ENCODE peak calls at places on chromosomes 4 and X, in four cellular contexts. One of them, this sample, is unnamed. For H3K27me3, the result is how much of the 10 kb centered on the place peaks cover.

GRCh38 chr4:7134737-7135388 is 57.5 kb upstream of the SORCS2 start:
- DNase-seq in heart left ventricle: peak
- DNase-seq in tibial nerve: peak
- DNase-seq in transverse colon: peak
- DNase-seq in this sample: no peak

GRCh38 chrX:16222123-16222522 is 54.8 kb downstream of the MAGEB17 start:
- DNase-seq in tibial nerve: no peak
- DNase-seq in heart left ventricle: no peak
- DNase-seq in transverse colon: no peak
- DNase-seq in this sample: no peak

GRCh38 chrX:56366901-56367300 is 134.7 kb downstream of the KLF8 start:
- DNase-seq in transverse colon: peak
- DNase-seq in tibial nerve: no peak
- DNase-seq in heart left ventricle: no peak
- DNase-seq in this sample: no peak

GRCh38 chr4:10577018-10577417 is 107.5 kb downstream of the CLNK start:
- DNase-seq in transverse colon: no peak
- DNase-seq in tibial nerve: no peak
- DNase-seq in heart left ventricle: no peak
- DNase-seq in this sample: no peak

GRCh38 chrX:10884246-10884645 is 226.9 kb upstream of the HCCS start:
- DNase-seq in heart left ventricle: no peak
- DNase-seq in transverse colon: no peak
- DNase-seq in tibial nerve: no peak
- DNase-seq in this sample: no peak

GRCh38 chrX:28649541-28649940 is 62.3 kb downstream of the IL1RAPL1 start:
- DNase-seq in transverse colon: no peak
- DNase-seq in tibial nerve: no peak
- DNase-seq in heart left ventricle: no peak
- DNase-seq in this sample: no peak

GRCh38 chr4:77586953-77587383 is 18.7 kb upstream of the CXCL13 start:
- DNase-seq in transverse colon: peak
- DNase-seq in heart left ventricle: no peak
- DNase-seq in tibial nerve: no peak
- DNase-seq in this sample: peak

GRCh38 chr4:83631066-83631465 is 95.2 kb downstream of the GPAT3 start:
- DNase-seq in transverse colon: no peak
- DNase-seq in tibial nerve: no peak
- DNase-seq in heart left ventricle: no peak
- DNase-seq in this sample: no peak

GRCh38 chr4:40564815-40565505 is 64.7 kb downstream of the RBM47 start:
- DNase-seq in tibial nerve: no peak
- DNase-seq in transverse colon: no peak
- DNase-seq in heart left ventricle: no peak
- DNase-seq in this sample: no peak

GRCh38 chr4:127533028-127533700 is 99.6 kb upstream of the INTU start:
- DNase-seq in heart left ventricle: peak
- DNase-seq in transverse colon: peak
- DNase-seq in tibial nerve: peak
- DNase-seq in this sample: no peak

GRCh38 chr4:62510228-62510627 is 1310.1 kb downstream of the ADGRL3 start:
- DNase-seq in heart left ventricle: no peak
- DNase-seq in transverse colon: no peak
- DNase-seq in tibial nerve: no peak
- DNase-seq in this sample: no peak

GRCh38 chrX:65723706-65724105 is 56.3 kb downstream of the MSN start:
- DNase-seq in heart left ventricle: no peak
- DNase-seq in transverse colon: no peak
- DNase-seq in tibial nerve: no peak
- DNase-seq in this sample: no peak

GRCh38 chr4:114494257-114494803 is 104.3 kb upstream of the UGT8 start:
- DNase-seq in heart left ventricle: no peak
- DNase-seq in tibial nerve: no peak
- DNase-seq in transverse colon: no peak
- DNase-seq in this sample: no peak

GRCh38 chrX:44143061-44143602 is 169.9 kb upstream of the NDP start:
- DNase-seq in tibial nerve: no peak
- DNase-seq in heart left ventricle: no peak
- DNase-seq in transverse colon: no peak
- DNase-seq in this sample: no peak

GRCh38 chrX:54786972-54787371 is 11.1 kb downstream of the ITIH6 start:
- DNase-seq in transverse colon: peak
- DNase-seq in tibial nerve: no peak
- DNase-seq in heart left ventricle: no peak
- DNase-seq in this sample: no peak

GRCh38 chr4:173917255-173917960 is 366.1 kb downstream of the FBXO8 start:
- DNase-seq in transverse colon: no peak
- DNase-seq in heart left ventricle: no peak
- DNase-seq in tibial nerve: no peak
- DNase-seq in this sample: no peak

GRCh38 chr4:124415206-124415605 is 297.3 kb downstream of the ANKRD50 start:
- DNase-seq in heart left ventricle: no peak
- DNase-seq in transverse colon: no peak
- DNase-seq in tibial nerve: no peak
- DNase-seq in this sample: no peak

GRCh38 chr4:168797176-168797575 is 212.9 kb downstream of the CBR4 start:
- DNase-seq in transverse colon: no peak
- DNase-seq in heart left ventricle: no peak
- DNase-seq in tibial nerve: no peak
- DNase-seq in this sample: no peak

GRCh38 chr4:87087015-87087920 is 133.2 kb downstream of the KLHL8 start:
- DNase-seq in heart left ventricle: no peak
- DNase-seq in transverse colon: no peak
- DNase-seq in tibial nerve: no peak
- DNase-seq in this sample: no peak

GRCh38 chr4:141153751-141154510 is 20.7 kb upstream of the RNF150 start:
- DNase-seq in transverse colon: no peak
- DNase-seq in tibial nerve: peak
- DNase-seq in heart left ventricle: no peak
- DNase-seq in this sample: peak

GRCh38 chr4:109873791-109874514 is 26.0 kb downstream of the LRIT3 start:
- DNase-seq in tibial nerve: no peak
- DNase-seq in heart left ventricle: no peak
- DNase-seq in transverse colon: no peak
- DNase-seq in this sample: peak

GRCh38 chr4:158209825-158210807 is at the start of gene TMEM144:
- DNase-seq in heart left ventricle: peak
- DNase-seq in transverse colon: peak
- DNase-seq in tibial nerve: peak
- DNase-seq in this sample: peak

GRCh38 chrX:45912316-45912715 is 632.9 kb downstream of the ZNF674 start:
- DNase-seq in transverse colon: no peak
- DNase-seq in heart left ventricle: no peak
- DNase-seq in tibial nerve: no peak
- DNase-seq in this sample: no peak

GRCh38 chrX:140697618-140698017 is 11.9 kb upstream of the LINC00632 start:
- DNase-seq in heart left ventricle: no peak
- DNase-seq in tibial nerve: no peak
- DNase-seq in transverse colon: no peak
- DNase-seq in this sample: no peak

GRCh38 chr4:183059797-183060196 is 39.3 kb upstream of the WWC2 start:
- DNase-seq in heart left ventricle: no peak
- DNase-seq in tibial nerve: no peak
- DNase-seq in transverse colon: no peak
- DNase-seq in this sample: no peak

GRCh38 chrX:99722094-99722493 is 688.0 kb downstream of the PCDH19 start:
- DNase-seq in heart left ventricle: no peak
- DNase-seq in transverse colon: no peak
- DNase-seq in tibial nerve: no peak
- DNase-seq in this sample: no peak

GRCh38 chrX:154802838-154803410 is 2.4 kb downstream of the MPP1 start:
- DNase-seq in transverse colon: no peak
- DNase-seq in heart left ventricle: no peak
- DNase-seq in tibial nerve: no peak
- DNase-seq in this sample: no peak

GRCh38 chrX:140672840-140673731 is 36.5 kb upstream of the LINC00632 start:
- DNase-seq in heart left ventricle: no peak
- DNase-seq in tibial nerve: no peak
- DNase-seq in transverse colon: no peak
- DNase-seq in this sample: no peak

GRCh38 chr4:185567828-185568442 is 32.6 kb upstream of the PDLIM3 start:
- DNase-seq in tibial nerve: no peak
- DNase-seq in transverse colon: peak
- DNase-seq in heart left ventricle: peak
- DNase-seq in this sample: peak

GRCh38 chr4:72326692-72327632 is 242.1 kb downstream of the ADAMTS3 start:
- DNase-seq in tibial nerve: no peak
- DNase-seq in transverse colon: no peak
- DNase-seq in heart left ventricle: no peak
- DNase-seq in this sample: no peak

GRCh38 chr4:160238790-160239189 is 1135.9 kb downstream of the RAPGEF2 start:
- DNase-seq in transverse colon: no peak
- DNase-seq in heart left ventricle: no peak
- DNase-seq in tibial nerve: no peak
- DNase-seq in this sample: no peak

GRCh38 chrX:101460669-101461068 is 24.6 kb upstream of the ARMCX4 start:
- DNase-seq in transverse colon: no peak
- DNase-seq in heart left ventricle: no peak
- DNase-seq in tibial nerve: no peak
- DNase-seq in this sample: no peak

GRCh38 chrX:57417827-57418226 is 131.3 kb downstream of the FAAH2 start:
- DNase-seq in heart left ventricle: no peak
- DNase-seq in transverse colon: no peak
- DNase-seq in tibial nerve: no peak
- DNase-seq in this sample: no peak

GRCh38 chr4:140568507-140569306 is at the start of gene UCP1:
- DNase-seq in heart left ventricle: no peak
- DNase-seq in transverse colon: peak
- DNase-seq in tibial nerve: no peak
- DNase-seq in this sample: no peak

GRCh38 chr4:121217385-121217784 is 53.3 kb upstream of the TNIP3 start:
- DNase-seq in transverse colon: no peak
- DNase-seq in tibial nerve: no peak
- DNase-seq in heart left ventricle: no peak
- DNase-seq in this sample: no peak

GRCh38 chrX:33188286-33188685 is 23.1 kb downstream of the DMD start:
- DNase-seq in heart left ventricle: no peak
- DNase-seq in transverse colon: no peak
- DNase-seq in tibial nerve: no peak
- DNase-seq in this sample: no peak
- H3K27me3 ChIP-seq in heart left ventricle: under half
- H3K27me3 ChIP-seq in transverse colon: under half
- H3K27me3 ChIP-seq in tibial nerve: under half
- H3K27me3 ChIP-seq in this sample: under half

GRCh38 chrX:135988245-135988644 is 3.0 kb downstream of the SLC9A6 start:
- DNase-seq in transverse colon: no peak
- DNase-seq in tibial nerve: no peak
- DNase-seq in heart left ventricle: no peak
- DNase-seq in this sample: no peak

GRCh38 chrX:135982860-135983259 is 2.4 kb upstream of the SLC9A6 start:
- DNase-seq in heart left ventricle: no peak
- DNase-seq in tibial nerve: no peak
- DNase-seq in transverse colon: no peak
- DNase-seq in this sample: no peak

GRCh38 chrX:135985974-135986312 is 708 bp downstream of the SLC9A6 start:
- DNase-seq in heart left ventricle: no peak
- DNase-seq in tibial nerve: no peak
- DNase-seq in transverse colon: no peak
- DNase-seq in this sample: no peak

GRCh38 chrX:135984220-135984619 is 1.0 kb upstream of the SLC9A6 start:
- DNase-seq in transverse colon: no peak
- DNase-seq in tibial nerve: no peak
- DNase-seq in heart left ventricle: no peak
- DNase-seq in this sample: no peak

DNA sequence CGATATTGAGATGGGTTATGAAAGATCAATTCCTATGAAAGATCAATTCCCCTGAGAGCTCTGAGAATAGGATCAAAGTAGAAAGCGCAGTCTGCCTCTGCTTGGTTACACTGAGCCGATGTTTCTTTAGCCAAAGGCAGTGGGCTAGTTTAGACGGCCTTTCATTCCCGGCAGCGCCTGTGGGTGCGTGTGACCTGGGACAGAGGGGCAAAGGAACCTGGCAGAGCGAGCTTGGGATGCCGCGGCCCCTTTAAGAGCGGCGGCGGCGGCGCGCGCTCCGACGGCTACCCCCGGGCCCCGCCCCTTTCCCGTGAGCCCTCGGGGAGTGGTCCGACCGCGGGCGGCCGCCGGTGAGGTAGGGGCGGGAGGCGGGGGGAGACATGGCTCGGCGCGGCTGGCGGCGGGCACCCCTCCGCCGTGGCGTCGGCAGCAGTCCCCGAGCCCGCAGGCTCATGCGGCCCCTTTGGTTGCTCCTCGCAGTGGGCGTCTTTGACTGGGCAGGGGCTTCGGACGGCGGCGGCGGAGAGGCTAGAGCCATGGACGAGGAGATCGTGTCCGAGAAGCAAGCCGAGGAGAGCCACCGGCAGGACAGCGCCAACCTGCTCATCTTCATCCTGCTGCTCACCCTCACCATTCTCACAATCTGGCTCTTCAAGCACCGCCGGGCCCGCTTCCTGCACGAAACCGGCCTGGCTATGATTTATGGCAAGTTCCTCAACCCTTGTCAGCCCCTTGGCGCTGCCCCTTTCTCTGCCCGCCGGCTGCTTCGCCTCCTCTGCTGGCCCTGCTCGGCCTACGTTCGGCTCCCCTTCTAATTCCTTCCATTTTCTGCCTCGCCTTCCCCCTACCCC is at the start of gene SLC9A6:
- DNase-seq in tibial nerve: peak
- DNase-seq in transverse colon: peak
- DNase-seq in heart left ventricle: peak
- DNase-seq in this sample: peak
- TF ChIP-seq POLR2A in tibial nerve: peak
- TF ChIP-seq POLR2A in transverse colon: no peak
- TF ChIP-seq POLR2A in heart left ventricle: no peak
- TF ChIP-seq POLR2A in this sample: peak

DNA sequence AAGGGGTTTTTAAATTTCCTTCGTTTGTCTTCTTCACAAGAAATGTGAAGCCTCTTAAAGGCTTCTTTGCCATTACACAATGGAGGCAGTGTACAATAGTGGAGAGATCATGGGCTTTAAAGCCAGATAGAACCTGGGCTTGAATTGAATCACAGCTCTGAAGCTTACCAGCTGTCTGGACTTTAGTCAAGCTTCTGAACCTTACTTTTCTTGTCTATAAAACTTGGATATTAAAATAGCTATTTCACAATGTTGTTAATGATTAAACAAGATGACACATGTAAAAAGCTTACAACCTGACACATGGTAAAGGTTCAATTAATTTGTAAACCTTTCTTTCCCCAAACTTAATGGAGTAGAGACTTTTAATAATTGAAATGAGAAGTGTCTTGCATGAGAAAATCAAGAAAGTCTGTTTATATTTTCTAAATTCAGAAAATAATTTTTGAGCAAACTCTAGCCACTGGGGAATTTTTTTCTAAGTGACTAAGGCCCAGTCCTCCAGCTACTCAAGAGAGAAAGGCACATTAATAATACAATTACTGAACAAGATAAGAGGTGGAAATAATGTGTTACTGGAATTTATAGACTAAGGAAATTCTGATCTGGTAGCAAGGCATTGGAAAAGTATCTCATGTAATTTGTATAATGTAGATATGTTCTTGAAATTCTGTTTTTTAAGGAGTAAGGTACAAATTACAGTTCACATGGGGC is 21.7 kb upstream of the TBC1D8B start:
- DNase-seq in heart left ventricle: no peak
- DNase-seq in transverse colon: no peak
- DNase-seq in tibial nerve: no peak
- DNase-seq in this sample: no peak
- H3K27me3 ChIP-seq in heart left ventricle: under half
- H3K27me3 ChIP-seq in transverse colon: under half
- H3K27me3 ChIP-seq in tibial nerve: under half
- H3K27me3 ChIP-seq in this sample: under half

GRCh38 chr4:118684873-118685811 is at the start of gene METTL14:
- DNase-seq in tibial nerve: peak
- DNase-seq in heart left ventricle: peak
- DNase-seq in transverse colon: peak
- DNase-seq in this sample: peak
- TF ChIP-seq POLR2A in tibial nerve: peak
- TF ChIP-seq POLR2A in heart left ventricle: no peak
- TF ChIP-seq POLR2A in transverse colon: peak
- TF ChIP-seq POLR2A in this sample: peak

This sample was measured in prostate gland.